ENCODE peak calls at places on chromosomes 7 and 10, in four cellular contexts. One of them, this sample, is unnamed.

GRCh38 chr7:143042821-143043271 is 9.3 kb upstream of the OR6V1 start:
- DNase-seq in GM12878: no peak
- DNase-seq in stomach: no peak
- DNase-seq in SK-N-SH: no peak
- DNase-seq in this sample: no peak

GRCh38 chr7:74187915-74188675 is 13.9 kb downstream of the EIF4H start:
- DNase-seq in GM12878: no peak
- DNase-seq in stomach: no peak
- DNase-seq in SK-N-SH: no peak
- DNase-seq in this sample: no peak

GRCh38 chr7:69953319-69954067 is 355.2 kb downstream of the AUTS2 start:
- DNase-seq in GM12878: no peak
- DNase-seq in stomach: no peak
- DNase-seq in SK-N-SH: no peak
- DNase-seq in this sample: no peak

GRCh38 chr7:103690576-103690975 is 244.6 kb upstream of the SLC26A5 start:
- DNase-seq in GM12878: no peak
- DNase-seq in stomach: no peak
- DNase-seq in SK-N-SH: no peak
- DNase-seq in this sample: no peak

GRCh38 chr7:110358028-110358427 is 732.9 kb upstream of the LRRN3 start:
- DNase-seq in GM12878: no peak
- DNase-seq in stomach: no peak
- DNase-seq in SK-N-SH: no peak
- DNase-seq in this sample: no peak

GRCh38 chr10:13769926-13770325 is 183.2 kb downstream of the PRPF18 start:
- DNase-seq in GM12878: no peak
- DNase-seq in stomach: no peak
- DNase-seq in SK-N-SH: no peak
- DNase-seq in this sample: no peak

GRCh38 chr10:117817116-117817515 is 229.6 kb downstream of the RAB11FIP2 start:
- DNase-seq in GM12878: no peak
- DNase-seq in stomach: no peak
- DNase-seq in SK-N-SH: no peak
- DNase-seq in this sample: no peak

GRCh38 chr10:2970190-2970823 is 97.0 kb upstream of the PFKP start:
- DNase-seq in GM12878: no peak
- DNase-seq in stomach: no peak
- DNase-seq in SK-N-SH: no peak
- DNase-seq in this sample: no peak

GRCh38 chr7:123867220-123867619 is 22.3 kb downstream of the HYAL4 start:
- DNase-seq in GM12878: no peak
- DNase-seq in stomach: no peak
- DNase-seq in SK-N-SH: no peak
- DNase-seq in this sample: no peak

GRCh38 chr10:62919776-62920175 is 103.6 kb upstream of the EGR2 start:
- DNase-seq in GM12878: no peak
- DNase-seq in stomach: no peak
- DNase-seq in SK-N-SH: no peak
- DNase-seq in this sample: no peak

GRCh38 chr7:102326156-102326914 is 29.9 kb downstream of the SPDYE6 start:
- DNase-seq in GM12878: no peak
- DNase-seq in stomach: no peak
- DNase-seq in SK-N-SH: no peak
- DNase-seq in this sample: no peak

GRCh38 chr7:48388922-48389321 is 217.7 kb downstream of the ABCA13 start:
- DNase-seq in GM12878: no peak
- DNase-seq in stomach: no peak
- DNase-seq in SK-N-SH: no peak
- DNase-seq in this sample: no peak

GRCh38 chr10:28612877-28613276 is 64.4 kb upstream of the BAMBI start:
- DNase-seq in GM12878: no peak
- DNase-seq in stomach: no peak
- DNase-seq in SK-N-SH: no peak
- DNase-seq in this sample: no peak

GRCh38 chr7:143384741-143385631 is 3.8 kb downstream of the ZYX start:
- DNase-seq in GM12878: no peak
- DNase-seq in stomach: no peak
- DNase-seq in SK-N-SH: no peak
- DNase-seq in this sample: no peak

GRCh38 chr7:4227105-4228010 is 454.7 kb upstream of the FOXK1 start:
- DNase-seq in GM12878: no peak
- DNase-seq in stomach: no peak
- DNase-seq in SK-N-SH: no peak
- DNase-seq in this sample: no peak

GRCh38 chr10:82392533-82392932 is 517.5 kb downstream of the NRG3 start:
- DNase-seq in GM12878: no peak
- DNase-seq in stomach: no peak
- DNase-seq in SK-N-SH: peak; percentile 24
- DNase-seq in this sample: no peak

GRCh38 chr7:47778153-47778661 is 170.1 kb downstream of the PKD1L1 start:
- DNase-seq in GM12878: no peak
- DNase-seq in stomach: no peak
- DNase-seq in SK-N-SH: no peak
- DNase-seq in this sample: no peak

DNA sequence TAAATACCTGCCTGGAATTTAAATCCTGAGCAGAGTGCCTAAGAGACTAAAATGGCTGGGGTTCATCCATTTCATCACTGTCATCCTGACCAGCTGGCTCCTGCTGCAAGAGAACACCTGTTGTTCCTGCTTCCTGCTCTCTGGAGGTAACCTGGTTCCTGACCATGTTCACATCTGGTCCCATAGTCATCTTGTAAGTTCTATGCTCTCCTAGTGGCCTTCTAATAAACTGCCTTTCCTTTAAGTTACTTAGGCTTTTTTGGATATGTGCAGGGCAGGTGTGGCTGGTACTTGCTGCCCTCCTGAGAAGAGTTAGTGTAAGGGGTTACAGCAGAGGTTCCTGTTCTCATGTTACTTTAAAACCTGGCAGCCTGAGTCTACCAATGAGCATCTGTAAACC is 80.0 kb downstream of the NRCAM start:
- DNase-seq in GM12878: no peak
- DNase-seq in stomach: no peak
- DNase-seq in SK-N-SH: no peak
- DNase-seq in this sample: no peak
- TF ChIP-seq CTCF in GM12878: no peak
- TF ChIP-seq CTCF in stomach: no peak
- TF ChIP-seq CTCF in SK-N-SH: no peak
- TF ChIP-seq CTCF in this sample: no peak

GRCh38 chr10:96622330-96622729 is 35.5 kb upstream of the TM9SF3 start:
- DNase-seq in GM12878: no peak
- DNase-seq in stomach: no peak
- DNase-seq in SK-N-SH: no peak
- DNase-seq in this sample: no peak
- TF ChIP-seq EP300 in GM12878: no peak
- TF ChIP-seq EP300 in stomach: no peak
- TF ChIP-seq EP300 in SK-N-SH: no peak
- TF ChIP-seq EP300 in this sample: no peak

GRCh38 chr7:131753620-131754222 is 197.3 kb upstream of the PODXL start:
- DNase-seq in GM12878: no peak
- DNase-seq in stomach: no peak
- DNase-seq in SK-N-SH: peak; percentile 51
- DNase-seq in this sample: no peak
- TF ChIP-seq CTCF in GM12878: peak; percentile 35
- TF ChIP-seq CTCF in stomach: no peak
- TF ChIP-seq CTCF in SK-N-SH: peak; percentile 51
- TF ChIP-seq CTCF in this sample: no peak

GRCh38 chr7:8197994-8198698 is 63.8 kb downstream of the ICA1 start:
- DNase-seq in GM12878: no peak
- DNase-seq in stomach: no peak
- DNase-seq in SK-N-SH: no peak
- DNase-seq in this sample: no peak

GRCh38 chr7:8204674-8205377 is 57.1 kb downstream of the ICA1 start:
- DNase-seq in GM12878: no peak
- DNase-seq in stomach: no peak
- DNase-seq in SK-N-SH: peak; percentile 61
- DNase-seq in this sample: no peak

GRCh38 chr7:8200717-8201116 is 61.2 kb downstream of the ICA1 start:
- DNase-seq in GM12878: no peak
- DNase-seq in stomach: no peak
- DNase-seq in SK-N-SH: no peak
- DNase-seq in this sample: no peak

GRCh38 chr7:8205572-8205971 is 56.4 kb downstream of the ICA1 start:
- DNase-seq in GM12878: no peak
- DNase-seq in stomach: no peak
- DNase-seq in SK-N-SH: no peak
- DNase-seq in this sample: no peak

DNA sequence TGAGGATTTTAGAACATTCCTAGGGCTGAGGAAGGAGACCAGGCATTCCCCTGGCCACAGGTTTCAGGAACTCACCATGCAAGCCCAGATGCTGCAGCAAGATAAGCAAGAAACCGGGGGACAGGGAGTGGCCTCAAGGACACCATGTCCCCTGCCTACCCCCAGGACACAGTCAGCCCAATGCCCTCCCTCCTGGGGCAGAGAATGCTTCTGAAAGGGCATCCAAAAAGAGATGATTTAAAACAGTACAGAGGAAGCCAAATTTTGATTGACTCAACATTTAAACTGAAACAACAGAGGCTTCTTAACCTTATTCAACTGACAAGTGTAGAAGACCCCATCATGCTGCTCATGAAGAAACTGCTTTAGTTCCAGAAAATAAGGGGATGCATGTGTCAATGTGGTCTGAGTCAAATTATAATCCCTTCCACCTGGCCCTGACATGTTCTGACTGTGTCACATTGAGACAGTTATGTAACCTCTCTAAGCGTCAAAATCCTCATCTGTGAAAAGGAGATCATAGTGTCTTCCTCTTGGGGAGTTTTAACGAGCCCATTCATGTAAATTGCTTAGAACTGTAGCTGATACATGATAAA is 60.0 kb downstream of the ICA1 start:
- DNase-seq in GM12878: no peak
- DNase-seq in stomach: no peak
- DNase-seq in SK-N-SH: no peak
- DNase-seq in this sample: no peak
- TF ChIP-seq EP300 in GM12878: no peak
- TF ChIP-seq EP300 in stomach: no peak
- TF ChIP-seq EP300 in SK-N-SH: no peak
- TF ChIP-seq EP300 in this sample: no peak

DNA sequence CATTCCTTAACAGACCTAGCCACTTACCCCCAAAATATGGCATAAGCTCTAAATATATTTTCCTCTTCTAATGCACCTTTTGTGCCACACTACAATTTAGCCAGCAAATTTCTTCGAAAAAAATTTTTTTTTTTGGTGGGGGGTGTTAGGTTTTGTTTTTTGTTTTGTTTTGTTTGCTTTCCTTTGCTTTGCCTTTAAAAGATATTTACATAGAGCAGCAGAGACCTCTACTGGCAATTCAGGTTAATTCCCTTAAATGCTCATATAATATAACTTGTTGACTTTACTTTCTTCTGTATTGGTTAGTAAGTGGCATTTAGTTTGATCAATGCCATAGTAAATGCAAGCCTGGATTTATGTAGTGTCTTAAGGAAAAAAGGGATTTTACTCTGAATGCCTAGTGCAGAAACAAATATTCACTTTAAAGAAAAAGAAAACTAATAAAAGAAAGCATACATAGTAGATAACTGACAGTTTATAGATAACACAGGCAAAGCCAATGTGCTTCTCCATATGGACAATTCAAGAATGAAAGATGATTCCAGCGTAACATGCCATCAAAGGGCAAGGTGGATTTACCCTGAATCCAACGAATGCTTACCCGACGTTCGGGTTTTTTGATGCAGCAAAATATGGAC is 1250.6 kb downstream of the GATA3 start:
- DNase-seq in GM12878: no peak
- DNase-seq in stomach: no peak
- DNase-seq in SK-N-SH: no peak
- DNase-seq in this sample: no peak
- TF ChIP-seq CTCF in GM12878: peak; percentile 35
- TF ChIP-seq CTCF in stomach: no peak
- TF ChIP-seq CTCF in SK-N-SH: peak; percentile 79
- TF ChIP-seq CTCF in this sample: no peak

DNA sequence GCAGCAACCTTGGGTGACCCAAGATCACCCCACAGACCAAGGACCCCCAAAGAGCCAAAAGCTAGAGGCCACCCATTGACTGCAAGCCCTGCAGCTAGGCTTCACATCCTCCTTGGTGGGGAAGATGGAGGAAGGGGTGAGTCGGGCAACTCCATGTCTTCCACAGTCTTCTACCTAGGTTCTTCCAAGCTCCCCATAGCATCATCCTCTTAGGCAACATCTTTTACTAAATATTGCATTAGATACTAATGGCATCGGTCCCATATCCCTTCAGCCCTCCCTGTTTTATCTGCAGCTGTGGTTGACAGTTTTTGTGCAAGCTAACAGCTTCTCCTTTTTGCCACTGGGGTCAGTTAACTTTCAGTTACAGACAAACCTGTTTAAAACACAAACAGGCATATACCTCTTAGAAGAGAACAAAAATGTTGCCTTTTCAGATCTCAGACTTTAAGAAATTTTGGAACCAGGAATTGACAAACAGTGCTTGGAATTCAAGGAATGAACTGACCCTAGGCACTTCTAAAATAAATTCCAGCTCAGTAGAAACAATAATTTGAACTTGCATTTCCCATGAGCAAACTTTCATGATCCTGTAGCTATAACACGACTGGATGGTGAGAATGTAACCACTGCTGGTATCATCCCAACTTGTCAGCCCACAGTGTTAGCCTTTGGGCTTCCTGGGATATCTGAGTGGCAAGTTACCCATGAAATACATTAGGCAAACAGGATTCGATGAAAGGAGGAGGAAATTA is 33.9 kb upstream of the MSMB start:
- DNase-seq in GM12878: no peak
- DNase-seq in stomach: no peak
- DNase-seq in SK-N-SH: no peak
- DNase-seq in this sample: no peak
- TF ChIP-seq EP300 in GM12878: no peak
- TF ChIP-seq EP300 in stomach: no peak
- TF ChIP-seq EP300 in SK-N-SH: no peak
- TF ChIP-seq EP300 in this sample: no peak

GRCh38 chr7:151759591-151760042 is 117.3 kb downstream of the PRKAG2 start:
- DNase-seq in GM12878: no peak
- DNase-seq in stomach: peak; percentile 65
- DNase-seq in SK-N-SH: peak; percentile 92
- DNase-seq in this sample: no peak
- TF ChIP-seq CTCF in GM12878: peak; percentile 88
- TF ChIP-seq CTCF in stomach: peak; percentile 84
- TF ChIP-seq CTCF in SK-N-SH: peak; percentile 99
- TF ChIP-seq CTCF in this sample: peak; percentile 81

This sample was measured in tibial nerve.